ENCODE peak calls at places on chromosomes 5 and 9, in four cellular contexts. S, J, N and Y are unnamed samples.

GRCh38 chr9:83032065-83032625 is 30.8 kb downstream of the RASEF start:
- DNase-seq in J (peak; percentile 68), S (no peak), N (peak; percentile 42), Y (no peak)

GRCh38 chr5:34412769-34413168 is 243.4 kb upstream of the RAI14 start:
- DNase-seq in S (no peak), N (no peak), J (no peak), Y (no peak)

GRCh38 chr9:112487799-112488345 is 1.2 kb downstream of the KIAA1958 start:
- DNase-seq in S (no peak), N (no peak), J (no peak), Y (peak; percentile 17)

GRCh38 chr5:115351356-115352195 is 55.1 kb upstream of the CCDC112 start:
- DNase-seq in S (no peak), N (no peak), J (no peak), Y (no peak)

GRCh38 chr5:147101654-147102053 is 133.2 kb upstream of the STK32A start:
- DNase-seq in N (no peak), J (no peak), S (peak; percentile 37), Y (no peak)

GRCh38 chr9:107067715-107068416 is 204.9 kb downstream of the ZNF462 start:
- DNase-seq in N (peak; percentile 74), S (no peak), J (peak; percentile 69), Y (no peak)

GRCh38 chr5:73031839-73032238 is 76.0 kb downstream of the FCHO2 start:
- DNase-seq in J (peak; percentile 30), S (no peak), N (peak; percentile 54), Y (peak; percentile 61)

GRCh38 chr5:180439911-180440769 is 54.0 kb upstream of the CNOT6 start:
- DNase-seq in S (no peak), N (peak; percentile 41), J (peak; percentile 23), Y (no peak)

GRCh38 chr9:113807173-113808061 is 68.7 kb upstream of the ZNF618 start:
- DNase-seq in S (peak; percentile 25), J (peak; percentile 60), N (peak; percentile 59), Y (peak; percentile 78)

GRCh38 chr5:169637085-169637855 is at the start of gene DOCK2:
- DNase-seq in J (peak; percentile 58), S (no peak), N (peak; percentile 20), Y (no peak)

GRCh38 chr5:61299254-61299653 is 32.8 kb upstream of the ZSWIM6 start:
- DNase-seq in J (no peak), N (no peak), S (no peak), Y (no peak)

GRCh38 chr5:175868996-175869638 is 2.3 kb upstream of the CPLX2 start:
- DNase-seq in S (no peak), N (no peak), J (no peak), Y (no peak)

GRCh38 chr9:16532681-16533450 is 337.6 kb downstream of the BNC2 start:
- DNase-seq in S (no peak), J (no peak), N (no peak), Y (no peak)

GRCh38 chr5:106290841-106291240 is 1379.9 kb downstream of the EFNA5 start:
- DNase-seq in J (no peak), S (no peak), N (no peak), Y (no peak)

GRCh38 chr5:119529811-119530210 is 77.5 kb downstream of the HSD17B4 start:
- DNase-seq in J (no peak), N (no peak), S (no peak), Y (no peak)

GRCh38 chr5:79552984-79553383 is 39.0 kb upstream of the HOMER1 start:
- DNase-seq in N (no peak), J (no peak), S (no peak), Y (no peak)

GRCh38 chr9:131475111-131475955 is 27.4 kb upstream of the POMT1 start:
- DNase-seq in J (no peak), S (no peak), N (no peak), Y (no peak)

GRCh38 chr5:148384389-148384756 is 615 bp downstream of the FBXO38 start:
- DNase-seq in S (no peak), J (no peak), N (no peak), Y (peak; percentile 8)

GRCh38 chr9:34578241-34579096 is 11.1 kb downstream of the CNTFR start:
- DNase-seq in S (no peak), J (no peak), N (peak; percentile 17), Y (no peak)

GRCh38 chr9:36905101-36906066 is 128.7 kb downstream of the PAX5 start:
- DNase-seq in N (no peak), S (no peak), J (no peak), Y (no peak)

GRCh38 chr9:32248189-32248712 is 136.2 kb upstream of the ACO1 start:
- DNase-seq in N (no peak), S (no peak), J (no peak), Y (no peak)

GRCh38 chr5:67992919-67993318 is 222.6 kb upstream of the PIK3R1 start:
- DNase-seq in J (no peak), N (no peak), S (no peak), Y (no peak)

GRCh38 chr5:178651046-178651810 is 24.4 kb upstream of the CLK4 start:
- DNase-seq in S (peak; percentile 40), J (no peak), N (no peak), Y (no peak)

GRCh38 chr5:179596421-179596820 is 27.1 kb downstream of the HNRNPH1 start:
- DNase-seq in J (no peak), S (no peak), N (no peak), Y (no peak)

GRCh38 chr9:80146466-80146865 is 574.7 kb downstream of the TLE4 start:
- DNase-seq in J (no peak), S (no peak), N (no peak), Y (no peak)

GRCh38 chr9:72210522-72210921 is 61.3 kb downstream of the GDA start:
- DNase-seq in J (no peak), N (no peak), S (no peak), Y (no peak)

GRCh38 chr9:83432104-83432627 is 106.0 kb downstream of the FRMD3 start:
- DNase-seq in N (peak; percentile 97), S (peak; percentile 42), J (peak; percentile 97), Y (no peak)

GRCh38 chr5:135592312-135593045 is 13.7 kb upstream of the CXCL14 start:
- DNase-seq in J (no peak), N (no peak), S (no peak), Y (no peak)

GRCh38 chr5:76808142-76808691 is 10.6 kb upstream of the F2RL1 start:
- DNase-seq in N (no peak), J (no peak), S (no peak), Y (no peak)

GRCh38 chr9:16146661-16147060 is 593.8 kb downstream of the CCDC171 start:
- DNase-seq in S (no peak), N (no peak), J (no peak), Y (no peak)

GRCh38 chr5:28580616-28581015 is 1542.2 kb upstream of the CDH9 start:
- DNase-seq in N (no peak), S (no peak), J (no peak), Y (no peak)

GRCh38 chr5:98771389-98772109 is 1.9 kb upstream of the RGMB start:
- DNase-seq in N (peak; percentile 79), S (peak; percentile 75), J (peak; percentile 70), Y (peak; percentile 45)

GRCh38 chr9:122806661-122807060 is 6.7 kb downstream of the OR1K1 start:
- DNase-seq in S (no peak), N (no peak), J (no peak), Y (no peak)

GRCh38 chr5:171299228-171299627 is 9.8 kb upstream of the TLX3 start:
- DNase-seq in J (no peak), S (no peak), N (no peak), Y (no peak)